ENCODE peak calls at places on chromosomes 5 and 9, in six cellular contexts. S is GM23248, R is cardiac muscle cell, C is AG08395, I is RWPE1, M is A172. W is an unnamed sample.

GRCh38 chr9:126915281-126915816 is 767 bp downstream of the RALGPS1 start:
- DNase-seq in S (peak; percentile 19), R (no peak), C (no peak), I (peak; percentile 93), M (no peak), W (no peak)

GRCh38 chr9:99013550-99013949 is 69.8 kb downstream of the COL15A1 start:
- DNase-seq in S (no peak), R (no peak), C (no peak), I (no peak), M (no peak), W (no peak)

GRCh38 chr5:179404321-179405053 is 59.2 kb upstream of the ADAMTS2 start:
- DNase-seq in S (peak; percentile 51), R (peak; percentile 59), C (peak; percentile 58), I (no peak), M (no peak), W (peak; percentile 39)

GRCh38 chr5:40383719-40384651 is 295.7 kb upstream of the PTGER4 start:
- DNase-seq in S (peak; percentile 75), R (peak; percentile 64), C (peak; percentile 42), I (peak; percentile 56), M (peak; percentile 21), W (peak; percentile 66)

GRCh38 chr9:75071530-75072122 is 16.3 kb downstream of the NMRK1 start:
- DNase-seq in S (no peak), R (no peak), C (no peak), I (peak; percentile 85), M (peak; percentile 40), W (no peak)

GRCh38 chr5:142065273-142065672 is 43.3 kb upstream of the NDFIP1 start:
- DNase-seq in S (peak; percentile 20), R (peak; percentile 67), C (no peak), I (no peak), M (no peak), W (peak; percentile 48)

GRCh38 chr5:4142842-4143241 is 547.2 kb downstream of the IRX1 start:
- DNase-seq in S (no peak), R (no peak), C (no peak), I (no peak), M (no peak), W (no peak)

GRCh38 chr5:112779531-112779930 is 41.8 kb downstream of the APC start:
- DNase-seq in S (peak; percentile 78), R (peak; percentile 85), C (peak; percentile 10), I (no peak), M (no peak), W (peak; percentile 88)

GRCh38 chr5:132827943-132828673 is 2.3 kb downstream of the SHROOM1 start:
- DNase-seq in S (no peak), R (no peak), C (no peak), I (no peak), M (no peak), W (no peak)

GRCh38 chr5:118778951-118779350 is 209.4 kb downstream of the DTWD2 start:
- DNase-seq in S (no peak), R (no peak), C (no peak), I (no peak), M (no peak), W (no peak)

GRCh38 chr9:5425006-5425628 is 12.6 kb downstream of the PLGRKT start:
- DNase-seq in S (peak; percentile 29), R (peak; percentile 27), C (peak; percentile 17), I (peak; percentile 2), M (peak; percentile 35), W (peak; percentile 16)

GRCh38 chr9:37925786-37926736 is 22.1 kb upstream of the SLC25A51 start:
- DNase-seq in S (peak; percentile 44), R (no peak), C (no peak), I (no peak), M (peak; percentile 35), W (no peak)

GRCh38 chr9:6415266-6415665 is 2.3 kb downstream of the UHRF2 start:
- DNase-seq in S (peak; percentile 15), R (no peak), C (no peak), I (no peak), M (no peak), W (no peak)

GRCh38 chr9:22374021-22374420 is 72.6 kb upstream of the DMRTA1 start:
- DNase-seq in S (no peak), R (no peak), C (no peak), I (no peak), M (no peak), W (no peak)

GRCh38 chr5:54460181-54460919 is 4.9 kb downstream of the HSPB3 start:
- DNase-seq in S (peak; percentile 85), R (peak; percentile 25), C (peak; percentile 48), I (no peak), M (peak; percentile 55), W (peak; percentile 50)

GRCh38 chr9:95292226-95292625 is 25.3 kb downstream of the FANCC start:
- DNase-seq in S (no peak), R (no peak), C (no peak), I (no peak), M (no peak), W (no peak)

GRCh38 chr5:147565524-147565923 is 55.7 kb upstream of the DPYSL3 start:
- DNase-seq in S (peak; percentile 77), R (no peak), C (peak; percentile 24), I (peak; percentile 50), M (peak; percentile 94), W (peak; percentile 37)

GRCh38 chr5:142110046-142110531 is 1.5 kb downstream of the NDFIP1 start:
- DNase-seq in S (peak; percentile 67), R (peak; percentile 60), C (peak; percentile 10), I (peak; percentile 36), M (peak; percentile 14), W (peak; percentile 52)

GRCh38 chr9:100354121-100354800 is 1.5 kb upstream of the TEX10 start:
- DNase-seq in S (peak; percentile 3), R (no peak), C (no peak), I (no peak), M (no peak), W (no peak)

GRCh38 chr5:6489786-6490185 is 41.1 kb downstream of the UBE2QL1 start:
- DNase-seq in S (no peak), R (no peak), C (no peak), I (no peak), M (no peak), W (no peak)

GRCh38 chr5:116652196-116652729 is 77.6 kb upstream of the SEMA6A start:
- DNase-seq in S (peak; percentile 53), R (peak; percentile 90), C (peak; percentile 2), I (no peak), M (peak; percentile 51), W (peak; percentile 35)

GRCh38 chr5:59390074-59390659 is 503.4 kb downstream of the PDE4D start:
- DNase-seq in S (peak; percentile 61), R (peak; percentile 59), C (no peak), I (no peak), M (no peak), W (peak; percentile 21)

GRCh38 chr9:108043585-108043984 is 554.0 kb upstream of the KLF4 start:
- DNase-seq in S (peak; percentile 32), R (no peak), C (no peak), I (no peak), M (no peak), W (no peak)

GRCh38 chr5:133111299-133111698 is 59.5 kb downstream of the HSPA4 start:
- DNase-seq in S (peak; percentile 86), R (peak; percentile 91), C (peak; percentile 90), I (peak; percentile 87), M (peak; percentile 68), W (peak; percentile 80)

GRCh38 chr5:168978015-168978414 is 322.9 kb downstream of the SLIT3 start:
- DNase-seq in S (peak; percentile 95), R (peak; percentile 88), C (peak; percentile 67), I (peak; percentile 90), M (peak; percentile 10), W (peak; percentile 82)

GRCh38 chr9:91836515-91836914 is 113.5 kb downstream of the ROR2 start:
- DNase-seq in S (peak; percentile 48), R (no peak), C (peak; percentile 16), I (no peak), M (no peak), W (no peak)

GRCh38 chr5:90881626-90882150 is 323.1 kb downstream of the ADGRV1 start:
- DNase-seq in S (no peak), R (no peak), C (no peak), I (no peak), M (no peak), W (no peak)

GRCh38 chr5:76737131-76737556 is 21.2 kb downstream of the F2R start:
- DNase-seq in S (no peak), R (no peak), C (no peak), I (no peak), M (no peak), W (no peak)

GRCh38 chr9:19992556-19992955 is 203.7 kb upstream of the SLC24A2 start:
- DNase-seq in S (peak; percentile 86), R (peak; percentile 42), C (peak; percentile 12), I (no peak), M (peak; percentile 89), W (peak; percentile 46)

GRCh38 chr9:129570450-129571297 is 50.2 kb downstream of the C9orf50 start:
- DNase-seq in S (peak; percentile 97), R (peak; percentile 87), C (peak; percentile 84), I (peak; percentile 75), M (peak; percentile 83), W (peak; percentile 95)

GRCh38 chr5:14221768-14222167 is 78.6 kb downstream of the TRIO start:
- DNase-seq in S (no peak), R (no peak), C (no peak), I (no peak), M (no peak), W (no peak)